ENCODE peak calls at places on chromosome 18, in seven cellular contexts. F, M, N, J, U, S and P are unnamed samples.

GRCh38 chr18:21799706-21800105 is 59.1 kb downstream of the MIB1 start:
- DNase-seq in F (no peak), M (no peak), N (no peak), J (no peak), U (no peak), S (no peak), P (no peak)

GRCh38 chr18:63551769-63552168 is 9.6 kb downstream of the SERPINB12 start:
- DNase-seq in F (no peak), M (no peak), N (no peak), J (no peak), U (no peak), S (no peak), P (no peak)

GRCh38 chr18:5542393-5543035 is 1.3 kb downstream of the EPB41L3 start:
- DNase-seq in F (peak), M (peak), N (no peak), J (peak), U (no peak), S (peak), P (no peak)

GRCh38 chr18:4839639-4840038 is 357.4 kb downstream of the AKAIN1 start:
- DNase-seq in F (no peak), M (no peak), N (no peak), J (no peak), U (no peak), S (no peak), P (no peak)

GRCh38 chr18:78080761-78081160 is 831.1 kb downstream of the GALR1 start:
- DNase-seq in F (no peak), M (no peak), N (no peak), J (no peak), U (no peak), S (no peak), P (no peak)

GRCh38 chr18:2857491-2858063 is 10.8 kb downstream of the EMILIN2 start:
- DNase-seq in F (no peak), M (peak), N (no peak), J (peak), U (peak), S (peak), P (no peak)

GRCh38 chr18:76494181-76494540 is 881 bp downstream of the ZNF516 start:
- DNase-seq in F (no peak), M (peak), N (peak), J (peak), U (peak), S (no peak), P (no peak)

GRCh38 chr18:54802686-54803395 is 25.4 kb upstream of the RAB27B start:
- DNase-seq in F (no peak), M (no peak), N (no peak), J (no peak), U (no peak), S (peak), P (no peak)

GRCh38 chr18:35064291-35064690 is 23.1 kb downstream of the MAPRE2 start:
- DNase-seq in F (no peak), M (no peak), N (no peak), J (no peak), U (no peak), S (no peak), P (no peak)

GRCh38 chr18:59612461-59612860 is 84.8 kb downstream of the CCBE1 start:
- DNase-seq in F (no peak), M (peak), N (no peak), J (peak), U (no peak), S (no peak), P (no peak)

GRCh38 chr18:46320928-46321855 is 217.0 kb downstream of the HAUS1 start:
- DNase-seq in F (no peak), M (no peak), N (no peak), J (peak), U (no peak), S (no peak), P (no peak)

GRCh38 chr18:75265872-75266271 is 55.3 kb downstream of the TSHZ1 start:
- DNase-seq in F (no peak), M (no peak), N (no peak), J (no peak), U (no peak), S (no peak), P (no peak)

GRCh38 chr18:53441761-53442414 is 782.6 kb downstream of the MBD2 start:
- DNase-seq in F (no peak), M (no peak), N (no peak), J (no peak), U (no peak), S (no peak), P (no peak)

GRCh38 chr18:28036481-28036880 is 140.4 kb downstream of the CDH2 start:
- DNase-seq in F (no peak), M (no peak), N (peak), J (no peak), U (no peak), S (no peak), P (no peak)

GRCh38 chr18:34624551-34624950 is 85.5 kb upstream of the DTNA start:
- DNase-seq in F (no peak), M (peak), N (no peak), J (peak), U (peak), S (no peak), P (no peak)

GRCh38 chr18:73340135-73340934 is 472.5 kb upstream of the NETO1 start:
- DNase-seq in F (no peak), M (no peak), N (no peak), J (peak), U (peak), S (no peak), P (no peak)

GRCh38 chr18:70359071-70359470 is 70.2 kb downstream of the SOCS6 start:
- DNase-seq in F (no peak), M (no peak), N (no peak), J (no peak), U (no peak), S (peak), P (no peak)
- H2BK5ac ChIP-seq in F (no peak), M (no peak), N (no peak), J (peak), U (no peak), S (no peak), P (no peak)

GRCh38 chr18:11811009-11811408 is 40.2 kb upstream of the CHMP1B start:
- DNase-seq in F (no peak), M (no peak), N (no peak), J (no peak), U (no peak), S (no peak), P (no peak)
- H2BK5ac ChIP-seq in F (no peak), M (peak), N (peak), J (no peak), U (no peak), S (no peak), P (peak)

DNA sequence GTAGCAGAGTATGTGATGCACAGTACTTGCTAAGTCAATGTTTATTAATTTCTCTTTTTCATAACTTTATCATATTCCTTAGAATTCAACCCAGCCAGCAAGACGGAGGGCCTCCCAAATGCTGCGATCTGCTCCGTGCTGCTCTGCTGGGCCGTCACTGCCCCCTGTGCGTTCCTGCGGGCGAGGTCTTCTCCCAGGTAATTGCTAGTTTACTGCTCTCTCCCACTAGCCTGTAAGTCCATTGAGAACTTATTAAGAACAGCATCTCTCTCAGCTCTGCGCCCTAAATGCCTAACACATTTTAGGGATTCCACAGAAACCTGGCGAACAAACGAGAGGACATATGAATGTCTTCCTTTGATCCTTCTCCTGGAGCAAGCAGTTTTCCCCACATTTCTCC is 153.6 kb upstream of the ARHGAP28 start:
- DNase-seq in F (no peak), M (peak), N (no peak), J (no peak), U (no peak), S (no peak), P (no peak)
- H2BK5ac ChIP-seq in F (no peak), M (peak), N (no peak), J (no peak), U (no peak), S (no peak), P (no peak)

GRCh38 chr18:13281406-13281805 is 62.8 kb downstream of the LDLRAD4 start:
- DNase-seq in F (no peak), M (no peak), N (no peak), J (no peak), U (no peak), S (no peak), P (no peak)
- H2BK5ac ChIP-seq in F (no peak), M (no peak), N (no peak), J (no peak), U (no peak), S (no peak), P (no peak)

GRCh38 chr18:23209796-23210195 is 74.5 kb downstream of the CABLES1 start:
- DNase-seq in F (no peak), M (no peak), N (no peak), J (no peak), U (no peak), S (peak), P (no peak)

GRCh38 chr18:23208600-23208999 is 73.3 kb downstream of the CABLES1 start:
- DNase-seq in F (no peak), M (no peak), N (no peak), J (no peak), U (no peak), S (no peak), P (no peak)

GRCh38 chr18:23210526-23210925 is 75.2 kb downstream of the CABLES1 start:
- DNase-seq in F (no peak), M (no peak), N (no peak), J (no peak), U (no peak), S (no peak), P (no peak)

GRCh38 chr18:23207994-23208393 is 72.7 kb downstream of the CABLES1 start:
- DNase-seq in F (no peak), M (no peak), N (no peak), J (no peak), U (no peak), S (no peak), P (no peak)

GRCh38 chr18:23209031-23209430 is 73.7 kb downstream of the CABLES1 start:
- DNase-seq in F (no peak), M (no peak), N (no peak), J (peak), U (no peak), S (peak), P (no peak)
- H2BK5ac ChIP-seq in F (no peak), M (no peak), N (no peak), J (no peak), U (no peak), S (no peak), P (no peak)

GRCh38 chr18:42047721-42048120 is 92.7 kb downstream of the PIK3C3 start:
- DNase-seq in F (no peak), M (no peak), N (no peak), J (peak), U (no peak), S (no peak), P (no peak)

GRCh38 chr18:42048150-42048549 is 93.1 kb downstream of the PIK3C3 start:
- DNase-seq in F (no peak), M (peak), N (no peak), J (peak), U (peak), S (peak), P (no peak)

GRCh38 chr18:42041793-42042192 is 86.8 kb downstream of the PIK3C3 start:
- DNase-seq in F (no peak), M (no peak), N (no peak), J (no peak), U (no peak), S (no peak), P (no peak)

GRCh38 chr18:42039396-42039795 is 84.4 kb downstream of the PIK3C3 start:
- DNase-seq in F (no peak), M (no peak), N (no peak), J (no peak), U (no peak), S (no peak), P (no peak)

DNA sequence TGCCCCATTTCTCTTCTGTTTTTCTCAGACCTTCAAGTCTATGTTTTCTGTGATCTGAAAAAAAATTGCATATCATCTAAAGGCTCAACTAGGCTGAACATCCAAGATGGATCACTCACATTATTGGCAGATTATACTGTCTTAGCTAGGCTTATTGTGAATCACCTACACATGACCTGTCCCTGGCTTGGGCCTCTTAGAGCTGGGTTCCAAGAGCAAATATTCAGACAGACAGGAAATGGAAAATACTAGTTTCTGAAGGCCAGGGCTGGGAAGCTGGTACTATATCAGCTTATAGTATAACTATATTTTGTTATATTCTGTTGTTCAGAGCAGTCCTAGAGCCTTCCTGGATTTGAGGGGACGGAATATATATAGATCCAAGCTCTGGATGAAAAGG is 90.3 kb downstream of the PIK3C3 start:
- DNase-seq in F (no peak), M (no peak), N (no peak), J (peak), U (peak), S (no peak), P (no peak)
- H2BK5ac ChIP-seq in F (no peak), M (no peak), N (no peak), J (peak), U (no peak), S (no peak), P (no peak)

GRCh38 chr18:30622635-30623034 is 419.9 kb downstream of the DSC3 start:
- DNase-seq in F (no peak), M (no peak), N (no peak), J (no peak), U (no peak), S (no peak), P (no peak)

GRCh38 chr18:30625961-30626360 is 416.6 kb downstream of the DSC3 start:
- DNase-seq in F (no peak), M (no peak), N (no peak), J (no peak), U (no peak), S (peak), P (no peak)

GRCh38 chr18:30623401-30624065 is 419.0 kb downstream of the DSC3 start:
- DNase-seq in F (no peak), M (no peak), N (no peak), J (no peak), U (peak), S (peak), P (no peak)

GRCh38 chr18:30618567-30618966 is 424.0 kb downstream of the DSC3 start:
- DNase-seq in F (no peak), M (peak), N (no peak), J (no peak), U (no peak), S (peak), P (no peak)

DNA sequence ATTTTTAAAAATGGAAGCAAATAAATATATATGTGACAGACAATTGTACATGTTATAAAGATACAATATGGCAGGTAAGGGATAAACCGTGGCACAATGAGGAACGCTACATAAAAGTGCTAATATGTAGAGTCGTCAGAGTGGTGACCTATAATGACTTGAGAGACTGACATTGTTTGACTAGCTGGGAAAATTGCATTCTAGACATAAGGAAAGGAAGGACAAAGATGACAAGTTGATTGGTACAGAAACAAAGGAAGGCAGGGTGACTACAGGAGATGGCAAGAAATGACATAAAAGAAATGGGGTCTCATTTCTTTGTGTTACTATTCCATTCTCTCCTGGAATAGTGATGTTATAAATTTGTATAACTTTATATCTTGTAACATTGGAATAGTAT is 420.4 kb downstream of the DSC3 start:
- DNase-seq in F (no peak), M (no peak), N (no peak), J (no peak), U (no peak), S (no peak), P (no peak)
- H2BK5ac ChIP-seq in F (no peak), M (no peak), N (no peak), J (no peak), U (no peak), S (no peak), P (no peak)

DNA sequence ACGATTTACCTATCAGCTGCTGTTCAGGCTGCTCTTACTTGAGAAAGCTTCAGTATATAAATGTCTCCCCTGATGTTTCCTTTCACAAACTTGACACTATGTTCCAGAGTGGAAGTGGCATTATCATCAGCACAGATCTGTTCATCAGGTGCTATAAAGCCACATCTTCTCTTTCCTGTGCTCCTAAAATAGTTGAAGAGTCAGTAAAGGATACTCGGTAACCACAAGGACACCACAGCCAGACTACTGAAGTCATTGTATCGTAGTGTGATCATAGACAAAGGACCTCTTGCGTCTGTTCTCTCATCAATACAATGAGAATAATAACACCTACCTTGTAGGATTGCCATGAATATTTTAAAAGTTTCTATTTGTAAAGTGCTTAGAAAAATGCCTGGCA is 841.0 kb upstream of the CELF4 start:
- DNase-seq in F (no peak), M (no peak), N (no peak), J (no peak), U (no peak), S (no peak), P (no peak)
- H2BK5ac ChIP-seq in F (no peak), M (no peak), N (no peak), J (no peak), U (no peak), S (no peak), P (no peak)

DNA sequence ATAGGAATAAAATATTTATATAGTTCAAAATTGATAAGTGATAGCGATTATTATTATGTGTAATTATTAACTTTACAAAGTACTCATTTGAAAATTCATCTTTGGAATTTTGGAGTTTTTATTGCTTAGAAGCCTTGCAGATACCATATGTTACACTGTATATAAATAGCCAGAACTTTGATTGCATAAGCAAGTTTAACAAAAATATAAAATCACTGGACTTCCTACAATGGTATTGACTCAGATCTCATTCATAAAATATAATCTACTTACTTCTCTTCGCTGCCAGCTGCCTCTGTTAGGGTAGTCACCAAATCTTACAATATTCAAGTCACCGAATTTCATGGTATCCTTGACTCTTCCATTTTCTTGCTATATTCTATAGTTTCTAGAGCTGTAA is 22.5 kb downstream of the KLHL14 start:
- DNase-seq in F (no peak), M (no peak), N (no peak), J (no peak), U (no peak), S (no peak), P (no peak)
- H2BK5ac ChIP-seq in F (no peak), M (no peak), N (no peak), J (no peak), U (no peak), S (no peak), P (no peak)